ENCODE peak calls at places on chromosomes 4 and X, in ten cellular contexts. R, P, I, O, L, Y, B, T, D and A are unnamed samples.
A peak's percentile ranks its signal among the peaks of the same experiment; 100 is the strongest.

GRCh38 chr4:88526221-88526815 is 2.7 kb upstream of the PYURF start:
- DNase-seq in R (no peak), D (peak; percentile 42), O (no peak), L (peak; percentile 53), Y (no peak), T (peak; percentile 29), P (no peak), B (peak; percentile 15), I (no peak), A (no peak)

GRCh38 chr4:133151301-133151680 is 2.2 kb downstream of the PCDH10 start:
- DNase-seq in I (no peak), L (no peak), T (peak; percentile 15), R (no peak), B (peak; percentile 59), P (no peak), O (no peak), D (peak; percentile 71), Y (no peak), A (no peak)

GRCh38 chr4:159685406-159686092 is 582.7 kb downstream of the RAPGEF2 start:
- DNase-seq in R (no peak), L (no peak), B (no peak), O (no peak), I (no peak), T (no peak), D (peak; percentile 15), P (peak; percentile 12), Y (no peak), A (peak; percentile 27)

GRCh38 chrX:105752334-105752733 is 70.0 kb upstream of the NRK start:
- DNase-seq in P (no peak), L (no peak), I (no peak), D (peak; percentile 20), T (no peak), Y (no peak), B (no peak), O (no peak), R (no peak), A (no peak)

GRCh38 chr4:40897557-40898203 is 147.9 kb downstream of the NSUN7 start:
- DNase-seq in D (peak; percentile 94), T (peak; percentile 64), P (peak; percentile 43), R (peak; percentile 64), L (peak; percentile 75), O (peak; percentile 77), I (no peak), B (peak; percentile 74), Y (peak; percentile 75), A (peak; percentile 57)

GRCh38 chrX:118574666-118575065 is 79.1 kb downstream of the DOCK11 start:
- DNase-seq in T (peak; percentile 27), D (peak; percentile 10), L (no peak), P (no peak), B (no peak), O (no peak), Y (no peak), I (no peak), R (no peak), A (no peak)

GRCh38 chr4:8647626-8648025 is 55.1 kb downstream of the CPZ start:
- DNase-seq in I (no peak), L (peak; percentile 2), B (no peak), D (no peak), T (no peak), R (peak; percentile 2), Y (no peak), O (no peak), P (no peak), A (no peak)

GRCh38 chr4:2939383-2940243 is 23.6 kb downstream of the NOP14 start:
- DNase-seq in D (no peak), P (no peak), R (peak; percentile 8), O (peak; percentile 17), I (no peak), L (no peak), B (no peak), Y (no peak), T (no peak), A (no peak)

GRCh38 chrX:426881-427280 is 40.2 kb upstream of the PPP2R3B start:
- DNase-seq in Y (peak; percentile 26), I (no peak), O (no peak), R (no peak), D (no peak), P (no peak), B (no peak), T (no peak), L (peak; percentile 18), A (peak; percentile 22)

GRCh38 chr4:83125738-83126141 is 11.2 kb upstream of the PLAC8 start:
- DNase-seq in R (no peak), L (peak; percentile 30), B (no peak), T (no peak), O (peak; percentile 64), Y (no peak), D (no peak), P (no peak), I (no peak), A (no peak)

GRCh38 chr4:111991797-111992196 is 153.5 kb upstream of the FAM241A start:
- DNase-seq in D (no peak), Y (peak; percentile 56), I (no peak), B (peak; percentile 34), T (peak; percentile 65), P (no peak), R (no peak), L (peak; percentile 56), O (peak; percentile 22), A (peak; percentile 55)

GRCh38 chr4:184191267-184191666 is 26.4 kb downstream of the ENPP6 start:
- DNase-seq in I (no peak), R (no peak), P (no peak), L (no peak), T (no peak), D (no peak), O (no peak), B (no peak), Y (no peak), A (no peak)

GRCh38 chr4:83504544-83504943 is 19.6 kb upstream of the ABRAXAS1 start:
- DNase-seq in I (no peak), D (no peak), B (no peak), R (no peak), P (no peak), O (peak; percentile 33), L (no peak), T (no peak), Y (no peak), A (no peak)

GRCh38 chr4:107138433-107138832 is 102.3 kb upstream of the DKK2 start:
- DNase-seq in Y (no peak), B (no peak), D (no peak), L (no peak), I (no peak), T (no peak), O (no peak), P (no peak), R (no peak), A (no peak)

GRCh38 chr4:3502941-3503936 is 29.0 kb downstream of the LRPAP1 start:
- DNase-seq in I (no peak), O (no peak), D (no peak), B (no peak), R (no peak), P (no peak), Y (no peak), L (no peak), T (no peak), A (no peak)

GRCh38 chr4:76674995-76675394 is 222.9 kb downstream of the SOWAHB start:
- DNase-seq in O (no peak), B (no peak), D (no peak), R (no peak), I (no peak), T (no peak), L (no peak), Y (no peak), P (no peak), A (no peak)

DNA sequence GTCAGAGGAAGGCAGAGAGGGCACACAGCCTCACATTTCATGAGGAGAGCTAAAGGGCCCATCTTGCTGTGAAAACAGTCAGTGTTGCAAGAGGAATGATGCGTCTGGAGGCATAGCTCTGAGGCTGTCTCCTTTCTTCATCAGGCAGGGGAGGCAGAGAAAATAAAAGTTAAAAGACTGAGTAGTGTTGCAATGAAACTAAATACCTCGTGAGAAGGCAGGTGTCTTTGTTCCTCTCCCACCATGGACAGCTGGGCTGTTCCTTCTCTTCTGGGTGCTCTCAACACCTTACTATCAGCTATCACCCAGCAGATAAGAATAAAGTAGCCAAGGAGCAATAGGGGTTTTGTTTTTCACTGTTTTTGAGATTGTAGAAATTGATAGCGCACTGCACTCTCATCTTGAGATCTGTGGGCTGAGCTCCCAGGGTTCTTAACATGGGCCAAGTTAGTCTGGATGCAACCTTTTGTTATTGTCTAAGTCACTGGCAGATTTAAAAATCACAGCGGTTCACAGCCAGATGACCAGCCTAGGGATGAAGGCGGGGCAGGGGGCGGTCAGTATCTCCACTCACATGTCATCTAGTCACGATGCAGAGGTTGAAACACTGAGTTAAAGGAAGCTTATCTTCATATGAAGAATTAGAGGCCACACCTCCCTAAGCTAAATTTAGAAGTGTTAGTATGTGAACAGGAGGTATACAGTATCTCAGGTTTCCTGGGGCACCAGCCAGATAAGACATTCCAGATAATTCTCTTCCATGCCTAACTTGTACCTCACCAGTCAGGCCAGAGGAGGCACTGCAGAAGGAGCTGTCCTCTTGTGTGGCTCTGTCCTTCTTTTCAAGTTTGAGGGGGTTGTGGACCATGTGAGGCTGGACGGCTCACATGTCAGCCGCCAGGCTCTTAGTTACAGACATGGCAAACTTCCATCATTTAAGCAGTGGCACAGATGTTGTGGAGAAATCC is 36.9 kb downstream of the PARM1 start:
- DNase-seq in L (no peak), T (no peak), P (no peak), I (no peak), R (no peak), B (no peak), D (peak; percentile 69), O (no peak), Y (no peak), A (no peak)
- TF ChIP-seq CTCF in L (no peak), T (peak; percentile 16), P (no peak), I (peak; percentile 52), R (no peak), B (no peak), D (peak; percentile 48), O (no peak), Y (no peak), A (peak; percentile 13)

GRCh38 chrX:41009816-41010187 is 75.4 kb upstream of the USP9X start:
- DNase-seq in R (no peak), D (no peak), O (no peak), B (no peak), T (no peak), I (peak; percentile 40), Y (no peak), P (no peak), L (no peak), A (no peak)
- H3K27ac ChIP-seq in R (no peak overlapping the region), D (no peak overlapping the region), O (peak overlapping the region; percentile 87), B (peak overlapping the region; percentile 81), T (peak overlapping the region; percentile 62), I (peak overlapping the region; percentile 84), Y (peak overlapping the region; percentile 97), P (peak overlapping the region; percentile 58), L (peak overlapping the region; percentile 94), A (peak overlapping the region; percentile 95)

GRCh38 chrX:101368800-101369199 is 17.2 kb downstream of the BTK start:
- DNase-seq in B (no peak), O (no peak), L (no peak), Y (no peak), R (no peak), P (no peak), I (no peak), T (no peak), D (no peak), A (no peak)
- TF ChIP-seq CTCF in B (no peak), O (no peak), L (no peak), Y (no peak), R (no peak), P (no peak), I (no peak), T (no peak), D (no peak), A (no peak)

DNA sequence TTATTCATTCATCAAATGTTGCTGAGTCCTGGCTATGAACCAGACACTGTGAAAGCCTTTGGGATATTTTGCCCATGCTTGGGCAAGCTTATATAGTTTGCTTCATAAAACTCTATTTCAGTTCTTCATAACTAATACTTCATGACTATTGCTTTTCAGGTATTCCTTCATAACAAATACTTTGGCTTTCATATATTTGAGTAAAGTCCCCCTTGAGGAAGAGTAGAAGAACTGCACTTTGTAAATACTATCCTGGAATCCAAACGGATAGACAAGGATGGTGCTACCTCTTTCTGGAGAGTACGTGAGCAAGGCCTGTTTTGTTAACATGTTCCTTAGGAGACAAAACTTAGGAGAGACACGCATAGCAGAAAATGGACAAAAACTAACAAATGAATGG is 1.7 kb upstream of the AFP start:
- DNase-seq in O (no peak), T (peak; percentile 24), D (peak; percentile 65), I (no peak), B (peak; percentile 25), L (peak; percentile 48), R (no peak), Y (peak; percentile 20), P (no peak), A (no peak)
- H3K27ac ChIP-seq in O (no peak overlapping the region), T (no peak overlapping the region), D (no peak overlapping the region), I (no peak overlapping the region), B (no peak overlapping the region), L (no peak overlapping the region), R (no peak overlapping the region), Y (no peak overlapping the region), P (no peak overlapping the region), A (no peak overlapping the region)